ENCODE peak calls at places on chromosomes 12 and 14, in seven cellular contexts. G is fibroblast of gingiva; B is upper lobe of left lung; S is HCEC 1CT; Z is GM12865; Y is stimulated activated CD4-positive, alpha-beta T cell treated with anti-CD3 and anti-CD28 coated beads, Interleukin-4, amount 100 ng/mL, for 4 hours; Q is non-pigmented ciliary epithelial cell. F is an unnamed sample.

GRCh38 chr14:96267336-96267735 is 11.3 kb downstream of the BDKRB1 start:
- DNase-seq in S (peak), Q (no peak), Z (no peak), B (no peak), Y (no peak), G (peak), F (no peak)

GRCh38 chr14:101980700-101981099 is 16.3 kb downstream of the DYNC1H1 start:
- DNase-seq in Z (peak), Y (no peak), B (peak), Q (peak), S (peak), G (peak), F (peak)

GRCh38 chr12:108955225-108955835 is 65.5 kb downstream of the SVOP start:
- DNase-seq in B (no peak), Q (no peak), G (no peak), Y (no peak), S (no peak), Z (no peak), F (peak)

GRCh38 chr12:76908303-76909017 is 29.6 kb upstream of the CSRP2 start:
- DNase-seq in G (no peak), S (no peak), Z (no peak), Y (no peak), B (no peak), Q (no peak), F (no peak)

GRCh38 chr14:102356280-102356679 is 6.4 kb downstream of the CINP start:
- DNase-seq in S (no peak), Q (no peak), G (no peak), Y (no peak), Z (no peak), B (no peak), F (no peak)

GRCh38 chr12:46256942-46257341 is 11.9 kb downstream of the SLC38A1 start:
- DNase-seq in Z (no peak), Q (no peak), G (no peak), B (no peak), S (no peak), Y (no peak), F (no peak)

GRCh38 chr14:74610866-74611671 is 968 bp downstream of the LTBP2 start:
- DNase-seq in G (peak), Z (no peak), Q (no peak), Y (no peak), B (no peak), S (no peak), F (no peak)

GRCh38 chr12:3636328-3636727 is 116.6 kb downstream of the CRACR2A start:
- DNase-seq in Z (no peak), B (no peak), Q (no peak), S (no peak), Y (no peak), G (no peak), F (no peak)

GRCh38 chr14:76498976-76499375 is 123.0 kb downstream of the ESRRB start:
- DNase-seq in S (no peak), Q (no peak), B (no peak), Z (no peak), G (no peak), Y (no peak), F (no peak)

GRCh38 chr14:94213021-94213420 is 38.9 kb downstream of the PPP4R4 start:
- DNase-seq in B (no peak), Q (peak), Z (no peak), G (peak), Y (no peak), S (peak), F (peak)

GRCh38 chr14:95267306-95267705 is 52.4 kb downstream of the CLMN start:
- DNase-seq in Z (peak), Q (peak), S (no peak), B (no peak), G (no peak), Y (no peak), F (no peak)

GRCh38 chr14:38549549-38549948 is 293.7 kb upstream of the CLEC14A start:
- DNase-seq in B (no peak), S (no peak), Z (no peak), Q (no peak), Y (no peak), G (no peak), F (no peak)

GRCh38 chr12:54370218-54370730 is 6.0 kb upstream of the GPR84 start:
- DNase-seq in Z (peak), S (peak), B (peak), Q (no peak), G (peak), Y (no peak), F (peak)

GRCh38 chr14:77154421-77154820 is 12.8 kb upstream of the ZDHHC22 start:
- DNase-seq in G (no peak), B (no peak), Z (no peak), S (no peak), Y (no peak), Q (no peak), F (no peak)

GRCh38 chr14:81765654-81766275 is 232.1 kb upstream of the SEL1L start:
- DNase-seq in S (no peak), Z (peak), Y (no peak), G (no peak), Q (no peak), B (no peak), F (no peak)

GRCh38 chr12:94276725-94277124 is 128.3 kb downstream of the PLXNC1 start:
- DNase-seq in Z (no peak), G (no peak), Q (no peak), Y (no peak), S (no peak), B (no peak), F (no peak)

GRCh38 chr12:26845057-26845666 is 12.2 kb upstream of the ITPR2 start:
- DNase-seq in Y (peak), G (peak), S (peak), B (peak), Z (peak), Q (no peak), F (peak)

GRCh38 chr14:103377522-103378041 is 7.6 kb upstream of the MARK3 start:
- DNase-seq in G (no peak), Z (no peak), S (no peak), B (no peak), Y (no peak), Q (no peak), F (no peak)

GRCh38 chr12:59164226-59164625 is 243.9 kb upstream of the LRIG3 start:
- DNase-seq in Y (no peak), Z (no peak), B (no peak), S (no peak), G (no peak), Q (peak), F (no peak)

GRCh38 chr12:2291182-2291832 is 238.5 kb downstream of the CACNA1C start:
- DNase-seq in G (no peak), Y (no peak), S (peak), B (no peak), Z (peak), Q (no peak), F (no peak)

GRCh38 chr14:68977741-68978549 is 1.2 kb downstream of the ACTN1 start:
- DNase-seq in B (peak), Y (peak), Q (peak), G (peak), Z (peak), S (peak), F (peak)

GRCh38 chr12:50642035-50642451 is 121.9 kb upstream of the ATF1 start:
- DNase-seq in G (peak), Z (no peak), S (peak), Y (no peak), Q (peak), B (no peak), F (peak)

GRCh38 chr14:49770212-49770817 is 2.4 kb downstream of the KLHDC2 start:
- DNase-seq in Q (no peak), Z (no peak), B (peak), S (peak), Y (no peak), G (peak), F (peak)

GRCh38 chr14:52901357-52901980 is 49.4 kb downstream of the FERMT2 start:
- DNase-seq in G (no peak), Q (no peak), Z (no peak), B (no peak), S (no peak), Y (no peak), F (no peak)

GRCh38 chr12:29783773-29784666 is at the start of gene TMTC1:
- DNase-seq in B (peak), Q (no peak), Y (peak), Z (no peak), G (peak), S (peak), F (peak)

GRCh38 chr12:120164293-120164692 is 30.2 kb downstream of the GCN1 start:
- DNase-seq in Y (no peak), S (no peak), Z (no peak), B (no peak), G (no peak), Q (no peak), F (no peak)

GRCh38 chr12:20213851-20214250 is 154.5 kb upstream of the PDE3A start:
- DNase-seq in B (no peak), Z (no peak), G (peak), Q (no peak), Y (no peak), S (no peak), F (no peak)

GRCh38 chr14:99853206-99853605 is 60.0 kb downstream of the EML1 start:
- DNase-seq in B (no peak), S (no peak), Z (no peak), Q (no peak), Y (peak), G (peak), F (no peak)

F was measured in stromal cell of bone marrow.